ENCODE peak calls at places on chromosomes 6 and 20, in four cellular contexts. V is mesenchymal stem cell; I is activated naive CD4-positive, alpha-beta T cell; K is glutamatergic neuron. P is an unnamed sample.

GRCh38 chr6:14474816-14475215 is 357.2 kb downstream of the CD83 start:
- DNase-seq in V (no peak), I (no peak), K (no peak), P (no peak)

GRCh38 chr6:30888472-30889137 is 4.3 kb downstream of the DDR1 start:
- DNase-seq in V (peak), I (no peak), K (no peak), P (no peak)

GRCh38 chr6:138972226-138972665 is 15.8 kb downstream of the REPS1 start:
- DNase-seq in V (peak), I (no peak), K (no peak), P (no peak)

GRCh38 chr20:50625986-50626677 is 65.2 kb downstream of the RIPOR3 start:
- DNase-seq in V (peak), I (no peak), K (peak), P (peak)

GRCh38 chr6:43077981-43078411 is 1.9 kb downstream of the PTK7 start:
- DNase-seq in V (peak), I (no peak), K (no peak), P (no peak)

GRCh38 chr6:53436904-53437303 is 88.2 kb upstream of the ELOVL5 start:
- DNase-seq in V (peak), I (no peak), K (no peak), P (no peak)

GRCh38 chr20:5212897-5213296 is 86.1 kb downstream of the CDS2 start:
- DNase-seq in V (no peak), I (no peak), K (no peak), P (no peak)

GRCh38 chr20:35093245-35093884 is 758 bp upstream of the TRPC4AP start:
- DNase-seq in V (peak), I (no peak), K (no peak), P (no peak)